ENCODE peak calls at places on chromosome 21, in nine cellular contexts. S is fibroblast of lung, F is mucosa of descending colon, Y is B cell, D is heart right ventricle, T is upper lobe of right lung, V is astrocyte of the spinal cord, R is H9, P is HCT116. J is an unnamed sample.
A peak's percentile ranks its signal among the peaks of the same experiment; 100 is the strongest.

GRCh38 chr21:24023402-24023801 is 1583.9 kb downstream of the MRPL39 start:
- DNase-seq in V (peak; percentile 42), P (no peak), R (no peak), T (no peak), Y (no peak), D (no peak), S (peak; percentile 19), F (no peak), J (no peak)

GRCh38 chr21:30719401-30719800 is 824 bp upstream of the KRTAP21-3 start:
- DNase-seq in Y (no peak), R (no peak), V (no peak), P (no peak), F (no peak), D (no peak), T (no peak), S (no peak), J (no peak)

GRCh38 chr21:32687946-32688345 is 39.9 kb downstream of the SYNJ1 start:
- DNase-seq in T (no peak), D (no peak), P (no peak), V (no peak), F (no peak), R (no peak), S (no peak), Y (no peak), J (no peak)

GRCh38 chr21:29196021-29196663 is 65.7 kb downstream of the MAP3K7CL start:
- DNase-seq in T (no peak), R (no peak), S (peak; percentile 95), Y (peak; percentile 77), F (peak; percentile 60), V (peak; percentile 89), D (no peak), P (peak; percentile 77), J (no peak)

GRCh38 chr21:14602418-14602987 is 56.4 kb upstream of the SAMSN1 start:
- DNase-seq in D (no peak), R (no peak), V (no peak), Y (peak; percentile 9), S (no peak), F (peak; percentile 34), T (no peak), P (no peak), J (no peak)

GRCh38 chr21:34227386-34227852 is 136.4 kb upstream of the KCNE2 start:
- DNase-seq in Y (no peak), R (no peak), T (no peak), P (no peak), D (no peak), V (peak; percentile 67), F (no peak), S (peak; percentile 77), J (no peak)

GRCh38 chr21:38938343-38938742 is 132.6 kb downstream of the ETS2 start:
- DNase-seq in P (no peak), F (no peak), Y (no peak), V (no peak), R (no peak), D (no peak), T (no peak), S (peak; percentile 34), J (peak; percentile 8)

GRCh38 chr21:31564439-31564838 is 95.1 kb upstream of the SOD1 start:
- DNase-seq in F (no peak), T (no peak), R (no peak), S (no peak), V (no peak), D (no peak), P (no peak), Y (no peak), J (no peak)

GRCh38 chr21:32455548-32455947 is 43.0 kb downstream of the EVA1C start:
- DNase-seq in S (no peak), F (no peak), P (no peak), D (no peak), V (no peak), R (no peak), Y (no peak), T (no peak), J (no peak)

GRCh38 chr21:35963920-35964451 is 96.3 kb downstream of the SETD4 start:
- DNase-seq in F (no peak), R (no peak), P (no peak), S (no peak), Y (no peak), D (no peak), V (no peak), T (no peak), J (no peak)
- TF ChIP-seq CTCF in F (no peak), R (no peak), P (no peak), S (no peak), Y (no peak), D (no peak), V (no peak), T (no peak), J (no peak)

GRCh38 chr21:43270800-43271261 is 102.0 kb downstream of the CRYAA start:
- DNase-seq in V (no peak), S (no peak), F (no peak), T (peak; percentile 54), R (no peak), D (no peak), Y (no peak), P (no peak), J (no peak)

GRCh38 chr21:43268804-43269186 is 100.0 kb downstream of the CRYAA start:
- DNase-seq in Y (no peak), R (no peak), T (peak; percentile 61), S (no peak), F (no peak), P (no peak), D (no peak), V (no peak), J (no peak)

GRCh38 chr21:43269981-43270670 is 101.3 kb downstream of the CRYAA start:
- DNase-seq in S (no peak), D (no peak), F (no peak), P (no peak), T (peak; percentile 51), Y (no peak), R (no peak), V (no peak), J (no peak)

GRCh38 chr21:43268086-43268803 is 99.4 kb downstream of the CRYAA start:
- DNase-seq in V (no peak), R (no peak), T (peak; percentile 48), P (no peak), S (no peak), F (no peak), D (no peak), Y (no peak), J (no peak)

DNA sequence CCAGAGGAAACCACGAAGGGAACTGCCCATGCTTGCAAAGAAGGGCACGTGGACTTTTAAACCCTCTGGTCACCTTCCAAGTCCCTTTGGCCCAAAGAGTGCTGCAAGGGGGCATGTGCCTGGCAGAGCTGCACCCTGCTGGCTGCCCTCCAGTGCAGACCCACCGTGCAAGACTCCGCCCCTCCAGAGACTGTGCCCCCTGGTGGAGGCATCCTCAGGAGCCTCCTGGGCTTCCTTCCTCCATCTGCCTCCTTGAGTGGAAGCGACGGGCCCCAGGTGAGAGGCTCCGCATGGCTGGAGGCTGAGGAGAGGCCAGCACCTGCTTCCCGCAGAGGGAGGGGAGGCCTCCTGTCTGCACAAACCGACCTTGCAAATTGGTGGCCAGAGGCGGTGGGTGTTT is 100.7 kb downstream of the CRYAA start:
- DNase-seq in D (no peak), S (no peak), F (no peak), Y (no peak), V (no peak), P (no peak), T (peak; percentile 60), R (peak; percentile 69), J (peak; percentile 36)
- TF ChIP-seq CTCF in D (peak; percentile 25), S (no peak), F (no peak), Y (peak; percentile 29), V (peak; percentile 35), P (peak; percentile 69), T (peak; percentile 31), R (peak; percentile 68), J (no peak)

GRCh38 chr21:17726047-17726446 is 93.1 kb downstream of the C21orf91 start:
- DNase-seq in D (no peak), S (no peak), R (no peak), P (peak; percentile 23), T (no peak), Y (no peak), F (no peak), V (no peak), J (no peak)
- TF ChIP-seq CTCF in D (no peak), S (peak; percentile 17), R (peak; percentile 52), P (peak; percentile 39), T (peak; percentile 26), Y (no peak), F (no peak), V (peak; percentile 23), J (no peak)

DNA sequence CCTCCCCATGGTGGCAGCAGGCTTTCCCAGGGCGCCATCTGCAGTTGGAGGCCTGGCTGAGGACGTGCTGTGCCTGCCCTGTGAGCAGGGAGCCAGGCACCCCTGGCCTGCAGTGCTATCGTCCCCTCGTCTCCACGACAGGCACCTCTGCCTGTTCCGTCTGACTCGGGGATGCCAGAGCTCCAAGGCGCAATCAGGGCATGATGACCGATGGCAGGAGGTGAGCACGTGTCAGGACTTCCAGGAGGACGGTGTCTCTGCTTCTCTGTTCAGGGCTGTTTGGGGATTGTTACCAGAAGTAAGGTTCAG is 125.2 kb downstream of the PCBP3 start:
- DNase-seq in T (no peak), V (no peak), S (no peak), D (no peak), P (no peak), R (no peak), Y (no peak), F (no peak), J (no peak)
- TF ChIP-seq CTCF in T (no peak), V (peak; percentile 17), S (no peak), D (no peak), P (no peak), R (peak; percentile 33), Y (no peak), F (no peak), J (no peak)

GRCh38 chr21:41369105-41369914 is 7.5 kb downstream of the MX2 start:
- DNase-seq in S (no peak), Y (peak; percentile 69), T (peak; percentile 63), R (peak; percentile 80), V (no peak), P (no peak), F (peak; percentile 21), D (peak; percentile 54), J (peak; percentile 51)
- TF ChIP-seq CTCF in S (no peak), Y (no peak), T (no peak), R (peak; percentile 58), V (no peak), P (no peak), F (no peak), D (no peak), J (no peak)

J was measured in endothelial cell.